ENCODE peak calls at places on chromosomes 16 and 17, in five cellular contexts. K is AG10803, W is colonic mucosa, C is NCI-H226, G is ascending aorta. X is an unnamed sample.

GRCh38 chr17:57557793-57558681 is 187.1 kb downstream of the CCDC182 start:
- DNase-seq in K (peak), W (no peak), G (no peak), C (peak), X (no peak)

GRCh38 chr17:48613862-48614694 is 1.0 kb downstream of the HOXB8 start:
- DNase-seq in K (no peak), C (no peak), W (no peak), G (no peak), X (no peak)

GRCh38 chr17:1232786-1233185 is 37.5 kb upstream of the BHLHA9 start:
- DNase-seq in W (no peak), G (no peak), C (peak), K (peak), X (peak)

GRCh38 chr16:87416826-87417471 is 24.8 kb downstream of the MAP1LC3B start:
- DNase-seq in C (no peak), G (no peak), K (peak), W (peak), X (no peak)

GRCh38 chr17:67385122-67385988 is 8.3 kb downstream of the PITPNC1 start:
- DNase-seq in G (no peak), K (no peak), W (no peak), C (no peak), X (no peak)

GRCh38 chr16:89633064-89633631 is 19.7 kb downstream of the DPEP1 start:
- DNase-seq in W (peak), K (peak), G (no peak), C (peak), X (peak)

GRCh38 chr16:79656537-79657115 is 56.1 kb upstream of the MAF start:
- DNase-seq in W (no peak), G (no peak), C (no peak), K (no peak), X (no peak)

GRCh38 chr17:7186241-7186640 is 7.1 kb upstream of the ASGR1 start:
- DNase-seq in W (no peak), G (no peak), C (no peak), K (no peak), X (no peak)

GRCh38 chr16:89489040-89489721 is 1.2 kb downstream of the ANKRD11 start:
- DNase-seq in G (peak), K (peak), W (peak), C (peak), X (peak)

GRCh38 chr17:20010886-20011402 is 1.8 kb downstream of the SPECC1 start:
- DNase-seq in G (no peak), C (no peak), W (no peak), K (no peak), X (no peak)

GRCh38 chr17:6101706-6102105 is 31.5 kb downstream of the WSCD1 start:
- DNase-seq in W (no peak), G (no peak), K (no peak), C (no peak), X (no peak)

GRCh38 chr16:88758227-88758943 is 26.6 kb downstream of the PIEZO1 start:
- DNase-seq in C (no peak), K (no peak), W (no peak), G (no peak), X (no peak)

GRCh38 chr16:49492896-49493620 is 119.5 kb downstream of the C16orf78 start:
- DNase-seq in W (no peak), K (no peak), G (no peak), C (no peak), X (no peak)

GRCh38 chr17:55883112-55883511 is 132.3 kb downstream of the PCTP start:
- DNase-seq in C (no peak), K (peak), W (no peak), G (no peak), X (no peak)

GRCh38 chr16:73268311-73268997 is 220.5 kb upstream of the ZFHX3 start:
- DNase-seq in K (peak), G (no peak), W (no peak), C (no peak), X (no peak)

GRCh38 chr16:53099318-53100130 is 44.7 kb downstream of the CHD9 start:
- DNase-seq in C (peak), K (peak), W (peak), G (peak), X (no peak)

GRCh38 chr17:78034429-78035091 is 76.1 kb downstream of the TNRC6C start:
- DNase-seq in W (no peak), C (peak), G (no peak), K (peak), X (peak)

GRCh38 chr17:10105513-10106001 is 92.8 kb downstream of the GAS7 start:
- DNase-seq in K (peak), G (no peak), C (no peak), W (no peak), X (peak)

GRCh38 chr17:7095642-7096041 is 15.6 kb upstream of the CLEC10A start:
- DNase-seq in C (no peak), G (no peak), K (no peak), W (no peak), X (no peak)

X was measured in GM04503.